ENCODE peak calls at places on chromosomes 13 and 19, in nine cellular contexts. One of them, this sample, is unnamed.

GRCh38 chr13:29494520-29494919 is 101.0 kb downstream of the SLC7A1 start:
- DNase-seq in heart right ventricle: no peak
- DNase-seq in breast epithelium: no peak
- DNase-seq in psoas muscle: no peak
- DNase-seq in AG04450: no peak
- DNase-seq in lower lobe of right lung: no peak
- DNase-seq in aorta: no peak
- DNase-seq in neuronal stem cell: no peak
- DNase-seq in pancreas: no peak
- DNase-seq in this sample: no peak

GRCh38 chr13:112980441-112980840 is 11.4 kb downstream of the MCF2L start:
- DNase-seq in neuronal stem cell: no peak
- DNase-seq in breast epithelium: no peak
- DNase-seq in psoas muscle: no peak
- DNase-seq in lower lobe of right lung: no peak
- DNase-seq in heart right ventricle: no peak
- DNase-seq in aorta: no peak
- DNase-seq in pancreas: peak; percentile 52
- DNase-seq in AG04450: no peak
- DNase-seq in this sample: no peak

GRCh38 chr19:5112681-5113080 is 143.8 kb downstream of the KDM4B start:
- DNase-seq in heart right ventricle: no peak
- DNase-seq in pancreas: no peak
- DNase-seq in aorta: no peak
- DNase-seq in neuronal stem cell: no peak
- DNase-seq in psoas muscle: no peak
- DNase-seq in AG04450: no peak
- DNase-seq in breast epithelium: no peak
- DNase-seq in lower lobe of right lung: no peak
- DNase-seq in this sample: no peak

GRCh38 chr19:23070353-23070781 is 46.5 kb upstream of the ZNF730 start:
- DNase-seq in neuronal stem cell: no peak
- DNase-seq in aorta: peak; percentile 66
- DNase-seq in AG04450: no peak
- DNase-seq in heart right ventricle: peak; percentile 33
- DNase-seq in pancreas: peak; percentile 42
- DNase-seq in breast epithelium: peak; percentile 28
- DNase-seq in psoas muscle: peak; percentile 60
- DNase-seq in lower lobe of right lung: no peak
- DNase-seq in this sample: no peak

GRCh38 chr13:110756268-110756667 is 42.8 kb downstream of the ING1 start:
- DNase-seq in AG04450: peak; percentile 57
- DNase-seq in psoas muscle: no peak
- DNase-seq in breast epithelium: no peak
- DNase-seq in pancreas: no peak
- DNase-seq in neuronal stem cell: no peak
- DNase-seq in lower lobe of right lung: no peak
- DNase-seq in aorta: no peak
- DNase-seq in heart right ventricle: no peak
- DNase-seq in this sample: no peak

GRCh38 chr13:74084375-74084902 is 49.8 kb downstream of the KLF12 start:
- DNase-seq in breast epithelium: no peak
- DNase-seq in aorta: no peak
- DNase-seq in neuronal stem cell: no peak
- DNase-seq in heart right ventricle: no peak
- DNase-seq in pancreas: no peak
- DNase-seq in psoas muscle: no peak
- DNase-seq in AG04450: no peak
- DNase-seq in lower lobe of right lung: no peak
- DNase-seq in this sample: no peak

GRCh38 chr13:33206425-33206824 is 79.1 kb downstream of the STARD13 start:
- DNase-seq in pancreas: no peak
- DNase-seq in psoas muscle: no peak
- DNase-seq in aorta: no peak
- DNase-seq in breast epithelium: no peak
- DNase-seq in AG04450: no peak
- DNase-seq in lower lobe of right lung: no peak
- DNase-seq in heart right ventricle: no peak
- DNase-seq in neuronal stem cell: no peak
- DNase-seq in this sample: no peak

GRCh38 chr19:46788968-46789338 is 559 bp upstream of the SLC1A5 start:
- DNase-seq in pancreas: no peak
- DNase-seq in psoas muscle: no peak
- DNase-seq in heart right ventricle: no peak
- DNase-seq in AG04450: no peak
- DNase-seq in neuronal stem cell: no peak
- DNase-seq in lower lobe of right lung: no peak
- DNase-seq in aorta: no peak
- DNase-seq in breast epithelium: no peak
- DNase-seq in this sample: no peak

GRCh38 chr13:30998548-30999140 is 66.2 kb downstream of the TEX26 start:
- DNase-seq in psoas muscle: no peak
- DNase-seq in aorta: no peak
- DNase-seq in AG04450: peak; percentile 38
- DNase-seq in neuronal stem cell: no peak
- DNase-seq in lower lobe of right lung: no peak
- DNase-seq in breast epithelium: no peak
- DNase-seq in heart right ventricle: no peak
- DNase-seq in pancreas: no peak
- DNase-seq in this sample: no peak

GRCh38 chr19:31386806-31387205 is 37.6 kb upstream of the TSHZ3 start:
- DNase-seq in aorta: no peak
- DNase-seq in AG04450: no peak
- DNase-seq in breast epithelium: no peak
- DNase-seq in heart right ventricle: no peak
- DNase-seq in lower lobe of right lung: no peak
- DNase-seq in neuronal stem cell: no peak
- DNase-seq in pancreas: no peak
- DNase-seq in psoas muscle: no peak
- DNase-seq in this sample: no peak

GRCh38 chr19:1883784-1884183 is 1.5 kb downstream of the ABHD17A start:
- DNase-seq in psoas muscle: no peak
- DNase-seq in neuronal stem cell: no peak
- DNase-seq in pancreas: no peak
- DNase-seq in breast epithelium: no peak
- DNase-seq in AG04450: no peak
- DNase-seq in lower lobe of right lung: no peak
- DNase-seq in aorta: no peak
- DNase-seq in heart right ventricle: no peak
- DNase-seq in this sample: no peak

GRCh38 chr13:64305246-64305645 is 2889.6 kb upstream of the PCDH20 start:
- DNase-seq in neuronal stem cell: no peak
- DNase-seq in breast epithelium: no peak
- DNase-seq in AG04450: no peak
- DNase-seq in aorta: no peak
- DNase-seq in psoas muscle: no peak
- DNase-seq in lower lobe of right lung: no peak
- DNase-seq in heart right ventricle: no peak
- DNase-seq in pancreas: no peak
- DNase-seq in this sample: no peak

GRCh38 chr13:59463023-59463422 is 700.7 kb downstream of the DIAPH3 start:
- DNase-seq in lower lobe of right lung: no peak
- DNase-seq in aorta: no peak
- DNase-seq in pancreas: no peak
- DNase-seq in AG04450: no peak
- DNase-seq in heart right ventricle: no peak
- DNase-seq in breast epithelium: no peak
- DNase-seq in psoas muscle: no peak
- DNase-seq in neuronal stem cell: no peak
- DNase-seq in this sample: no peak

DNA sequence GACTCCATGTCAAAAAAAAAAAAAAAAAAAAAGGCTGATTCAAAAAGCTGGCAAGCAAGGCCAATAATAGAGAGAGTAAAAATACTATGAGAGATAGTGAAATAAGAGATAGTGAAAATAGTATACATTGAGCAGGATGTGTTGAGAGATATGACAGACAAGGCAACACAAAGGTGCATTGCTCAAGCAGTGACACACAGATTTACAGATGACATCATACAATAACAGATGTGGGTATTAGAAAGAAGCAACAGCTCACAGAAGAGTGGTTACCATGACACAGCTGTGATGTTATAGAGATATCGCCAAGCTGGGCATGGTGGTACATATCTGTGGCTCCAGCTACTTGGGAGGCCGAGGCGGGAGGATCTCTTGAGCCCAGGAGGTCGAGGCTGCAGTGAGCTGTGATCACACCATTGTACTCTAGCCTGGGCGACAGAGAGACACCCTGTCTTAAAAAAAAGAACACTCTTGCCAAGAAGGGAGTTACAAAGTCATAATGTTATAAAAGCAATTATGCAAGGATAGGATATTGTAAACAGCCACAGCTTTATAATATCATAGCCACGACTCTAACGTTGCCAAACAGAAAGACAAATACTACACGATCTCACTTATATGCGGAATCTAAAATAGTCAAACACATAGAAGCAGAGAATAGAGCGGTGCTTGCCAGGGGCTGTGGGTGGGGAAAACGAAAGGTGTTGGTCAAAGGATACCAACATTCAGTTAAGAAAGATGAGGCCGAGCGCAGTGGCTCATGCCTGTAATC is 10.3 kb downstream of the TNFSF9 start:
- DNase-seq in neuronal stem cell: no peak
- DNase-seq in pancreas: no peak
- DNase-seq in lower lobe of right lung: no peak
- DNase-seq in breast epithelium: no peak
- DNase-seq in heart right ventricle: no peak
- DNase-seq in AG04450: no peak
- DNase-seq in psoas muscle: no peak
- DNase-seq in aorta: no peak
- DNase-seq in this sample: no peak
- H3K27ac ChIP-seq in neuronal stem cell: no peak overlapping the region
- H3K27ac ChIP-seq in pancreas: no peak overlapping the region
- H3K27ac ChIP-seq in lower lobe of right lung: no peak overlapping the region
- H3K27ac ChIP-seq in breast epithelium: no peak overlapping the region
- H3K27ac ChIP-seq in heart right ventricle: no peak overlapping the region
- H3K27ac ChIP-seq in AG04450: no peak overlapping the region
- H3K27ac ChIP-seq in psoas muscle: no peak overlapping the region
- H3K27ac ChIP-seq in aorta: no peak overlapping the region
- H3K27ac ChIP-seq in this sample: no peak overlapping the region

GRCh38 chr19:54725321-54725720 is 1.1 kb downstream of the KIR3DL3 start:
- DNase-seq in pancreas: no peak
- DNase-seq in aorta: no peak
- DNase-seq in AG04450: no peak
- DNase-seq in neuronal stem cell: no peak
- DNase-seq in psoas muscle: no peak
- DNase-seq in lower lobe of right lung: no peak
- DNase-seq in breast epithelium: no peak
- DNase-seq in heart right ventricle: no peak
- DNase-seq in this sample: no peak
- H3K9me3 ChIP-seq in pancreas: no peaks in the 10 kb centered on the region
- H3K9me3 ChIP-seq in aorta: no peaks in the 10 kb centered on the region
- H3K9me3 ChIP-seq in AG04450: peaks cover 58% of the 10 kb centered on the region
- H3K9me3 ChIP-seq in neuronal stem cell: peaks cover 35% of the 10 kb centered on the region
- H3K9me3 ChIP-seq in psoas muscle: peaks cover 24% of the 10 kb centered on the region
- H3K9me3 ChIP-seq in lower lobe of right lung: peaks cover 17% of the 10 kb centered on the region
- H3K9me3 ChIP-seq in breast epithelium: peaks cover 26% of the 10 kb centered on the region
- H3K9me3 ChIP-seq in heart right ventricle: peaks cover 34% of the 10 kb centered on the region
- H3K9me3 ChIP-seq in this sample: no peaks in the 10 kb centered on the region

GRCh38 chr13:21539687-21540086 is 64.3 kb downstream of the MICU2 start:
- DNase-seq in AG04450: no peak
- DNase-seq in breast epithelium: no peak
- DNase-seq in aorta: no peak
- DNase-seq in neuronal stem cell: no peak
- DNase-seq in lower lobe of right lung: no peak
- DNase-seq in psoas muscle: no peak
- DNase-seq in pancreas: no peak
- DNase-seq in heart right ventricle: no peak
- DNase-seq in this sample: no peak
- H3K27ac ChIP-seq in AG04450: no peak overlapping the region
- H3K27ac ChIP-seq in breast epithelium: no peak overlapping the region
- H3K27ac ChIP-seq in aorta: no peak overlapping the region
- H3K27ac ChIP-seq in neuronal stem cell: no peak overlapping the region
- H3K27ac ChIP-seq in lower lobe of right lung: no peak overlapping the region
- H3K27ac ChIP-seq in psoas muscle: no peak overlapping the region
- H3K27ac ChIP-seq in pancreas: no peak overlapping the region
- H3K27ac ChIP-seq in heart right ventricle: no peak overlapping the region
- H3K27ac ChIP-seq in this sample: no peak overlapping the region

DNA sequence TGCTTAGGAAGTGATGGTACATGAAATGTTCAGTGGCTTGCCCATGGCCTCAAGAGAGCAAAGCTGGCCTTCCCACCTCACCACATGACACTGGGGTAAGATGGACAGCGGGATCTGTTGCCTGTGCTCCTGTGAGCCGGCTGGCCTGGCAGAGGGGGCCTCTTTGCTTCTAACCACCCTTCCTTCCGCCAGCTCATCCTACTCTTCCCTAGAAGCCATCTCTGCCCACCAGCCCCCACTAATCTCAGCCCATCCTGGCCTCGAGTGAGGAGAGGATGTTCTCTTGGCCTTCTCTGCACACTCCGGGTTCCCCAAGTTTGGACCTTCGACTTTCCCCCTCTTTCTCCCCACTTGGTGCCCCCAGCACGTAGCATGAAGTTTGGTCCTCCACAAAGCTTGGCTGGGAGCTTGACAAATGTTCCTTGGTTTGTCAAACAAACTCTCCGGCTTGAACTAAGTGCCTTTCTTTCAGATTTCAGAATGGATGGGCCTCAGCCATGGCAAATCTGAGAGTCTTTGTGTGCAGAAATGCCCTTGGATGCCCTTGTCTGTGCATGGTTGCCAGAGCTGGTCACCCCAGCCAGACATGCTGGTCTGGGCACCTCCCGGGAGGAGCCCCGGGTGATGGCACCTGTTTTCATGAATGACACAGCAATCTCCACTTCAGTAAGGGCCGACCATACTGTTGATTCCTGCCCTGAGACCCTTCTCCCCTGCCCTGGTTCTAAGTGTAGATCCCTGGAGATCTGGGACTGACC is 145.5 kb downstream of the URI1 start:
- DNase-seq in pancreas: no peak
- DNase-seq in breast epithelium: no peak
- DNase-seq in aorta: no peak
- DNase-seq in AG04450: no peak
- DNase-seq in heart right ventricle: no peak
- DNase-seq in neuronal stem cell: no peak
- DNase-seq in psoas muscle: peak; percentile 16
- DNase-seq in lower lobe of right lung: peak; percentile 21
- DNase-seq in this sample: no peak
- H3K9me3 ChIP-seq in pancreas: no peaks in the 10 kb centered on the region
- H3K9me3 ChIP-seq in breast epithelium: no peaks in the 10 kb centered on the region
- H3K9me3 ChIP-seq in aorta: no peaks in the 10 kb centered on the region
- H3K9me3 ChIP-seq in AG04450: peaks cover 9% of the 10 kb centered on the region
- H3K9me3 ChIP-seq in heart right ventricle: no peaks in the 10 kb centered on the region
- H3K9me3 ChIP-seq in neuronal stem cell: peaks cover 2% of the 10 kb centered on the region
- H3K9me3 ChIP-seq in psoas muscle: no peaks in the 10 kb centered on the region
- H3K9me3 ChIP-seq in lower lobe of right lung: no peaks in the 10 kb centered on the region
- H3K9me3 ChIP-seq in this sample: no peaks in the 10 kb centered on the region

This sample was measured in CD8-positive, alpha-beta memory T cell.